ENCODE peak calls at places on chromosomes 3 and 15, in eight cellular contexts. J is stimulated activated CD8-positive, alpha-beta memory T cell treated with anti-CD3 and anti-CD28 coated beads, Interleukin-7, amount 100 ng/mL, for 4 hours; H is COR-L47; O is cardiac fibroblast; S is A172; Y is vagina; B is Peyer's patch; A is ascending aorta. Q is an unnamed sample.
A peak's percentile ranks its signal among the peaks of the same experiment; 100 is the strongest.

GRCh38 chr15:68794869-68795268 is 25.8 kb downstream of the ANP32A start:
- DNase-seq in J (no peak), H (no peak), O (peak; percentile 19), S (no peak), Y (no peak), B (no peak), A (no peak), Q (peak; percentile 82)

GRCh38 chr15:56772868-56773639 is 39.7 kb upstream of the ZNF280D start:
- DNase-seq in J (no peak), H (no peak), O (peak; percentile 52), S (no peak), Y (no peak), B (no peak), A (no peak), Q (no peak)

GRCh38 chr3:179149239-179149887 is 1.2 kb downstream of the PIK3CA start:
- DNase-seq in J (peak; percentile 12), H (no peak), O (peak; percentile 56), S (peak; percentile 44), Y (no peak), B (no peak), A (no peak), Q (peak; percentile 57)

GRCh38 chr3:123547881-123548534 is 36.8 kb downstream of the HACD2 start:
- DNase-seq in J (no peak), H (no peak), O (no peak), S (no peak), Y (no peak), B (no peak), A (no peak), Q (no peak)

GRCh38 chr15:74121858-74122257 is 8.5 kb upstream of the ISLR2 start:
- DNase-seq in J (no peak), H (no peak), O (no peak), S (no peak), Y (no peak), B (no peak), A (peak; percentile 53), Q (no peak)

GRCh38 chr3:39456159-39456558 is 11.3 kb upstream of the MOBP start:
- DNase-seq in J (no peak), H (no peak), O (no peak), S (no peak), Y (no peak), B (no peak), A (no peak), Q (no peak)

GRCh38 chr15:92883643-92884458 is 16.3 kb upstream of the CHD2 start:
- DNase-seq in J (no peak), H (no peak), O (peak; percentile 63), S (peak; percentile 41), Y (no peak), B (no peak), A (no peak), Q (peak; percentile 65)

GRCh38 chr3:50567386-50568182 is at the start of gene C3orf18:
- DNase-seq in J (peak; percentile 90), H (peak; percentile 27), O (peak; percentile 91), S (no peak), Y (no peak), B (peak; percentile 97), A (peak; percentile 97), Q (peak; percentile 87)

GRCh38 chr15:87816811-87817210 is 439.7 kb downstream of the NTRK3 start:
- DNase-seq in J (no peak), H (no peak), O (peak; percentile 92), S (peak; percentile 97), Y (no peak), B (no peak), A (no peak), Q (no peak)

GRCh38 chr15:40279437-40280141 is 3.3 kb downstream of the ANKRD63 start:
- DNase-seq in J (peak; percentile 24), H (no peak), O (peak; percentile 60), S (peak; percentile 38), Y (no peak), B (peak; percentile 83), A (peak; percentile 80), Q (peak; percentile 30)